ENCODE peak calls at places on chromosome 11, in four cellular contexts. One of them, this sample, is unnamed.

GRCh38 chr11:35162795-35163194 is 23.8 kb downstream of the CD44 start:
- DNase-seq in suprapubic skin: no peak
- DNase-seq in H1: no peak
- DNase-seq in stomach: no peak
- DNase-seq in this sample: no peak

GRCh38 chr11:68803766-68804165 is 38.0 kb downstream of the CPT1A start:
- DNase-seq in suprapubic skin: no peak
- DNase-seq in H1: no peak
- DNase-seq in stomach: no peak
- DNase-seq in this sample: no peak

GRCh38 chr11:3221408-3222002 is 2.9 kb upstream of the MRGPRG start:
- DNase-seq in suprapubic skin: no peak
- DNase-seq in H1: no peak
- DNase-seq in stomach: peak
- DNase-seq in this sample: no peak

GRCh38 chr11:1408346-1408745 is 18.6 kb downstream of the BRSK2 start:
- DNase-seq in suprapubic skin: no peak
- DNase-seq in H1: no peak
- DNase-seq in stomach: no peak
- DNase-seq in this sample: no peak

GRCh38 chr11:129115652-129116585 is 76.2 kb downstream of the ARHGAP32 start:
- DNase-seq in suprapubic skin: no peak
- DNase-seq in H1: no peak
- DNase-seq in stomach: no peak
- DNase-seq in this sample: no peak

GRCh38 chr11:104254347-104254746 is 90.4 kb upstream of the PDGFD start:
- DNase-seq in suprapubic skin: no peak
- DNase-seq in H1: peak
- DNase-seq in stomach: peak
- DNase-seq in this sample: no peak

GRCh38 chr11:16148301-16148787 is 208.0 kb downstream of the SOX6 start:
- DNase-seq in suprapubic skin: no peak
- DNase-seq in H1: no peak
- DNase-seq in stomach: no peak
- DNase-seq in this sample: no peak

GRCh38 chr11:101185985-101186384 is 56.4 kb upstream of the PGR start:
- DNase-seq in suprapubic skin: no peak
- DNase-seq in H1: no peak
- DNase-seq in stomach: no peak
- DNase-seq in this sample: no peak

GRCh38 chr11:48116843-48117242 is 99.8 kb upstream of the OR4B1 start:
- DNase-seq in suprapubic skin: no peak
- DNase-seq in H1: no peak
- DNase-seq in stomach: no peak
- DNase-seq in this sample: no peak

GRCh38 chr11:12289667-12290476 is 87.5 kb upstream of the PARVA start:
- DNase-seq in suprapubic skin: peak
- DNase-seq in H1: no peak
- DNase-seq in stomach: peak
- DNase-seq in this sample: no peak

GRCh38 chr11:396948-397548 is 3.0 kb downstream of the PKP3 start:
- DNase-seq in suprapubic skin: no peak
- DNase-seq in H1: no peak
- DNase-seq in stomach: no peak
- DNase-seq in this sample: peak

GRCh38 chr11:10906521-10906920 is 48.7 kb upstream of the ZBED5 start:
- DNase-seq in suprapubic skin: no peak
- DNase-seq in H1: no peak
- DNase-seq in stomach: no peak
- DNase-seq in this sample: no peak

GRCh38 chr11:71086687-71087258 is 165.6 kb downstream of the SHANK2 start:
- DNase-seq in suprapubic skin: no peak
- DNase-seq in H1: peak
- DNase-seq in stomach: no peak
- DNase-seq in this sample: no peak

GRCh38 chr11:124648610-124649009 is 24.9 kb downstream of the SIAE start:
- DNase-seq in suprapubic skin: no peak
- DNase-seq in H1: no peak
- DNase-seq in stomach: no peak
- DNase-seq in this sample: no peak

GRCh38 chr11:6813651-6814050 is 14.2 kb upstream of the OR6A2 start:
- DNase-seq in suprapubic skin: no peak
- DNase-seq in H1: no peak
- DNase-seq in stomach: no peak
- DNase-seq in this sample: no peak

GRCh38 chr11:117745346-117745745 is 51.7 kb downstream of the DSCAML1 start:
- DNase-seq in suprapubic skin: no peak
- DNase-seq in H1: no peak
- DNase-seq in stomach: no peak
- DNase-seq in this sample: no peak

GRCh38 chr11:73989156-73989555 is 6.5 kb upstream of the UCP2 start:
- DNase-seq in suprapubic skin: no peak
- DNase-seq in H1: no peak
- DNase-seq in stomach: no peak
- DNase-seq in this sample: no peak

GRCh38 chr11:126391970-126392637 is 36.6 kb downstream of the ST3GAL4 start:
- DNase-seq in suprapubic skin: peak
- DNase-seq in H1: no peak
- DNase-seq in stomach: no peak
- DNase-seq in this sample: peak

GRCh38 chr11:13120691-13121090 is 111.6 kb downstream of the RASSF10 start:
- DNase-seq in suprapubic skin: no peak
- DNase-seq in H1: no peak
- DNase-seq in stomach: no peak
- DNase-seq in this sample: no peak

GRCh38 chr11:101470414-101470813 is 113.4 kb downstream of the TRPC6 start:
- DNase-seq in suprapubic skin: no peak
- DNase-seq in H1: no peak
- DNase-seq in stomach: no peak
- DNase-seq in this sample: no peak

GRCh38 chr11:78465169-78465942 is 47.7 kb upstream of the GAB2 start:
- DNase-seq in suprapubic skin: no peak
- DNase-seq in H1: no peak
- DNase-seq in stomach: no peak
- DNase-seq in this sample: no peak

GRCh38 chr11:17561111-17561415 is 14.0 kb downstream of the OTOG start:
- DNase-seq in suprapubic skin: no peak
- DNase-seq in H1: no peak
- DNase-seq in stomach: no peak
- DNase-seq in this sample: no peak

GRCh38 chr11:46346886-46347636 is at the start of gene DGKZ:
- DNase-seq in suprapubic skin: peak
- DNase-seq in H1: no peak
- DNase-seq in stomach: peak
- DNase-seq in this sample: peak

GRCh38 chr11:78651923-78652602 is 77.4 kb upstream of the NARS2 start:
- DNase-seq in suprapubic skin: no peak
- DNase-seq in H1: no peak
- DNase-seq in stomach: no peak
- DNase-seq in this sample: no peak

DNA sequence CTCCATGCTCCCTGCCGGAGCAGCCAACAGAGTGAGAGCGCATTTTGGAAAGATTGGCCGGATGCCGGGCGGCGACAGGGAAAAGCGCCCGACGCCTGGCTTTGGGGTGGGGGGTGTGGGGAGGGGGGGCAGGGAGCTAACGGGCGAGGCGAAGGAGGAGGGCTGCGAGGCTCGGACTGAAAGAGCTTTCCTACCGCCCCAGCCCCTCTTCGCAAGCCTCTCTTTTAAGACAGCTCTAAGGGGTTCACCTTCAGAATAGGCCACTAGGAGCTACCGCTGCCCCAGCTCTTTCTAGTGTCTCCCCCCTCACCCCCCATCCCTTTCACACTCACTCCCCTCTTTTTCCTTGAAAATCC is 3.5 kb upstream of the DBX1 start:
- DNase-seq in suprapubic skin: no peak
- DNase-seq in H1: no peak
- DNase-seq in stomach: no peak
- DNase-seq in this sample: no peak
- H3K4me3 ChIP-seq in suprapubic skin: peak
- H3K4me3 ChIP-seq in H1: peak
- H3K4me3 ChIP-seq in stomach: peak
- H3K4me3 ChIP-seq in this sample: no peak

DNA sequence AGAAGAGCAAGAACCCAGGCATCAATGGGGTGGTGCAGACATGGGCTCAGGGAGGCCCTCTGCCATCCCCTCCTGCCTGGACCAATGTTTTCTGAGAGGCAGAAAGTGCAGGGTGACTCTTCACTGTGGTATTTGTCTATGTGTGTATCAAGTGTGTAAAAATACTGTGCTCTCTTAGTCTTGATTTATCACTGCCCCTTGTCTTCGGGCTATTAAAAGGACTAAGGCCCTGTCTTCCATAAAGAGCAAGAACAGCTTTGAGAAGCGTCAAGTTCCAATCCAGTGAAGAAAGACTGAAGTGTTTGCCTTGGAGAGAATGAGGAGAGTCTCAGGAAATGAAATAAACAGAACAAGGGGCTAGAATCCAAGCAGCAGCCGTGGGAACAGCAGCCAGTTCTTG is 14.4 kb downstream of the PRSS23 start:
- DNase-seq in suprapubic skin: no peak
- DNase-seq in H1: no peak
- DNase-seq in stomach: no peak
- DNase-seq in this sample: no peak
- TF ChIP-seq EP300 in suprapubic skin: no peak
- TF ChIP-seq EP300 in H1: no peak
- TF ChIP-seq EP300 in stomach: no peak
- TF ChIP-seq EP300 in this sample: no peak

GRCh38 chr11:36361901-36362391 is 65.9 kb downstream of the PRR5L start:
- DNase-seq in suprapubic skin: peak
- DNase-seq in H1: peak
- DNase-seq in stomach: no peak
- DNase-seq in this sample: no peak

GRCh38 chr11:36360318-36360717 is 64.2 kb downstream of the PRR5L start:
- DNase-seq in suprapubic skin: no peak
- DNase-seq in H1: no peak
- DNase-seq in stomach: no peak
- DNase-seq in this sample: no peak

GRCh38 chr11:36360833-36361232 is 64.7 kb downstream of the PRR5L start:
- DNase-seq in suprapubic skin: no peak
- DNase-seq in H1: no peak
- DNase-seq in stomach: no peak
- DNase-seq in this sample: no peak

GRCh38 chr11:36362902-36363301 is 66.8 kb downstream of the PRR5L start:
- DNase-seq in suprapubic skin: no peak
- DNase-seq in H1: no peak
- DNase-seq in stomach: no peak
- DNase-seq in this sample: no peak

GRCh38 chr11:36361472-36361871 is 65.4 kb downstream of the PRR5L start:
- DNase-seq in suprapubic skin: no peak
- DNase-seq in H1: no peak
- DNase-seq in stomach: no peak
- DNase-seq in this sample: no peak
- H3K4me3 ChIP-seq in suprapubic skin: no peak
- H3K4me3 ChIP-seq in H1: no peak
- H3K4me3 ChIP-seq in stomach: no peak
- H3K4me3 ChIP-seq in this sample: no peak

DNA sequence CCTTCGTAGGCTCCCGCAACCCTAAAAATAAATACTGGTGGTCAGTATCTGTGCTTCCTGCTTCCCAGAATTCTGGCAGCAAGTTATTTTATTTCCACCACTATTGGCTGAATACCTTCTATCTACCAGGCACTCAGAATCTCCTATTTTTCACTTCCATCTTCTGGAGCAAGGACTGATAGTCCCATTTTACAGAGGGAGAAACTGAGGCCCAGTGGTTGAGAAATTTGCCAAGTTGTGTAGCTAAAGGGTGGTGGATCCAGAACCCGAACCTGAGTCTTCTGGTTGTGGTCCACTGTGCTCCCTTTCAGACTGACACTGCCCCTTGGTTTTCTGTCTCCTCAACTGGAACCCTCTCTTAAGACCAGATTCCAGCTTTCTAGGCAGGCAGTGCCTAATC is 31.6 kb downstream of the NECTIN1 start:
- DNase-seq in suprapubic skin: no peak
- DNase-seq in H1: no peak
- DNase-seq in stomach: no peak
- DNase-seq in this sample: no peak
- TF ChIP-seq EP300 in suprapubic skin: no peak
- TF ChIP-seq EP300 in H1: no peak
- TF ChIP-seq EP300 in stomach: no peak
- TF ChIP-seq EP300 in this sample: no peak

DNA sequence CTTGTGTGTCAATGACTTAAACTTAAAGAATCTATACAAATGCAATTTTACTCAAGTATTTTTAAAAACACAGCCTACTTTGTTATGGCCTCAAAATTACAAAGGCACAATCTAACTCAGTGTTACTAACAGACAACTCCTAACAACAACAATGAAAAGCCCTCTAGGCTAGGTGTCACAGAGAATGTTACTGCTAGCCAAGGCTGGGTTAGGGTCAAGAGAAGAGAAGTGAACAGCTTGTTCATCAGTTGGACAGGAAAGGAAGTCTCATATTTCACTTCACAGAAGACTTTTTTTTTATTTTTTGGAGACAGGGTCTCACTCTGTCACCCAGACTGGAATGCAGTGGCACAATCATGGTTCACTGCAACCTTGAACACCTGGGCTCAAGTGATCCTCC is 26.0 kb downstream of the CLDN25 start:
- DNase-seq in suprapubic skin: no peak
- DNase-seq in H1: no peak
- DNase-seq in stomach: no peak
- DNase-seq in this sample: no peak
- H3K4me3 ChIP-seq in suprapubic skin: no peak
- H3K4me3 ChIP-seq in H1: no peak
- H3K4me3 ChIP-seq in stomach: no peak
- H3K4me3 ChIP-seq in this sample: no peak

DNA sequence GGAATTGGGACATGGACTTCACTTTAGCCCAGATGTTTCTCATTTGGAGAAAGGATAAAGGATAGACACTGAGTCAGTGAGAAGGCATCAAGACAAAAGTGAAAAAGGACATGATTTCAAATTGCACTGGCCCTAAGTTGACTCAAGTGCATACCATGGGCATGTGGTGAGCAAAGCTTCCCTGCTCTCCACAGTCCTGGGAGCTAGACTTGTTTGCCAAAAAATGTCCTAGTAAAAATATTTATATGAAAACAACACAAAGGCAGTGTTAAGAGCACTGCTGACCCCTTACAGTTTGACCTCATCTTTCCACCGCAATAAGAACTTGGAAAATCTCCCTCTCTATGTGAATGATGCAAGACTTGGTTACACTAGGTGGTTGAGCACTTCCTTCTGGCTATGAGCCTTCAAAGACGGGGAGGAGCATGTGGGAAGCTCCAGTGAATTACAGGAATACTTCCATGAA is 46.5 kb upstream of the FIBIN start:
- DNase-seq in suprapubic skin: peak
- DNase-seq in H1: no peak
- DNase-seq in stomach: no peak
- DNase-seq in this sample: peak
- TF ChIP-seq EP300 in suprapubic skin: no peak
- TF ChIP-seq EP300 in H1: no peak
- TF ChIP-seq EP300 in stomach: peak
- TF ChIP-seq EP300 in this sample: peak

This sample was measured in ovary.